ENCODE peak calls at places on chromosome 20, in seven cellular contexts. H is progenitor cell of endocrine pancreas; M is activated CD8-positive, alpha-beta memory T cell treated with anti-CD3 and anti-CD28 coated beads for 48 hours; C is stimulated activated CD4-positive, alpha-beta T cell treated with anti-CD3 and anti-CD28 coated beads, Interleukin-4, amount 100 ng/mL, for 4 hours; F is lung microvascular endothelial cell; A is left cardiac atrium; E is HS-27A. Y is an unnamed sample.
A peak's percentile ranks its signal among the peaks of the same experiment; 100 is the strongest.

GRCh38 chr20:5996765-5997164 is 46.3 kb downstream of the MCM8 start:
- DNase-seq in H (no peak), M (no peak), C (no peak), F (no peak), A (no peak), E (no peak), Y (no peak)

GRCh38 chr20:15992564-15992963 is 580.7 kb downstream of the KIF16B start:
- DNase-seq in H (no peak), M (no peak), C (no peak), F (no peak), A (no peak), E (peak; percentile 17), Y (no peak)

GRCh38 chr20:49750611-49751396 is 37.1 kb upstream of the B4GALT5 start:
- DNase-seq in H (no peak), M (no peak), C (no peak), F (no peak), A (no peak), E (no peak), Y (no peak)

GRCh38 chr20:57650756-57651483 is 30.7 kb upstream of the ZBP1 start:
- DNase-seq in H (no peak), M (no peak), C (no peak), F (no peak), A (no peak), E (no peak), Y (no peak)

GRCh38 chr20:62728028-62728780 is 19.6 kb downstream of the NTSR1 start:
- DNase-seq in H (no peak), M (no peak), C (no peak), F (no peak), A (peak; percentile 17), E (no peak), Y (no peak)

GRCh38 chr20:58593880-58594473 is 57.1 kb upstream of the STX16 start:
- DNase-seq in H (no peak), M (no peak), C (no peak), F (no peak), A (no peak), E (no peak), Y (no peak)

GRCh38 chr20:23298155-23298554 is 52.4 kb upstream of the NXT1 start:
- DNase-seq in H (no peak), M (no peak), C (no peak), F (no peak), A (no peak), E (no peak), Y (no peak)

GRCh38 chr20:51022803-51023616 is at the start of gene KCNG1:
- DNase-seq in H (peak; percentile 75), M (peak; percentile 39), C (peak; percentile 53), F (peak; percentile 81), A (peak; percentile 79), E (peak; percentile 51), Y (peak; percentile 90)

GRCh38 chr20:42027746-42028268 is 409.6 kb upstream of the CHD6 start:
- DNase-seq in H (no peak), M (no peak), C (no peak), F (no peak), A (no peak), E (no peak), Y (no peak)

GRCh38 chr20:48800227-48800626 is 27.6 kb downstream of the PREX1 start:
- DNase-seq in H (no peak), M (no peak), C (no peak), F (no peak), A (no peak), E (no peak), Y (no peak)

GRCh38 chr20:25686081-25687077 is 10.3 kb downstream of the ZNF337 start:
- DNase-seq in H (no peak), M (no peak), C (no peak), F (no peak), A (no peak), E (no peak), Y (no peak)

GRCh38 chr20:44945261-44945660 is 14.9 kb downstream of the TOMM34 start:
- DNase-seq in H (no peak), M (no peak), C (no peak), F (no peak), A (no peak), E (no peak), Y (no peak)

GRCh38 chr20:49505518-49505917 is 23.1 kb upstream of the KCNB1 start:
- DNase-seq in H (no peak), M (no peak), C (no peak), F (peak; percentile 12), A (peak; percentile 59), E (no peak), Y (peak; percentile 43)

GRCh38 chr20:63567382-63568169 is 6.5 kb downstream of the HELZ2 start:
- DNase-seq in H (no peak), M (peak; percentile 44), C (peak; percentile 24), F (no peak), A (peak; percentile 65), E (no peak), Y (no peak)

GRCh38 chr20:20835897-20836296 is 123.5 kb upstream of the RALGAPA2 start:
- DNase-seq in H (no peak), M (no peak), C (no peak), F (no peak), A (no peak), E (no peak), Y (no peak)

GRCh38 chr20:46663531-46663930 is 12.3 kb upstream of the SLC13A3 start:
- DNase-seq in H (no peak), M (no peak), C (no peak), F (no peak), A (no peak), E (no peak), Y (no peak)

GRCh38 chr20:34927736-34928135 is 27.9 kb downstream of the GSS start:
- DNase-seq in H (no peak), M (no peak), C (no peak), F (no peak), A (no peak), E (no peak), Y (no peak)

GRCh38 chr20:11451793-11452291 is 465.9 kb upstream of the BTBD3 start:
- DNase-seq in H (no peak), M (no peak), C (no peak), F (no peak), A (no peak), E (no peak), Y (no peak)

GRCh38 chr20:33232486-33233072 is 3.2 kb upstream of the BPIFA1 start:
- DNase-seq in H (no peak), M (no peak), C (no peak), F (no peak), A (no peak), E (no peak), Y (no peak)

GRCh38 chr20:64216036-64216435 is 39.5 kb upstream of the PCMTD2 start:
- DNase-seq in H (no peak), M (no peak), C (no peak), F (no peak), A (peak; percentile 55), E (no peak), Y (no peak)

GRCh38 chr20:38751360-38751976 is 3.2 kb downstream of the ACTR5 start:
- DNase-seq in H (no peak), M (no peak), C (no peak), F (peak; percentile 75), A (no peak), E (no peak), Y (peak; percentile 56)

GRCh38 chr20:4073852-4074741 is 58.7 kb upstream of the RNF24 start:
- DNase-seq in H (no peak), M (no peak), C (no peak), F (no peak), A (no peak), E (no peak), Y (no peak)

GRCh38 chr20:50992733-50993457 is 30.0 kb downstream of the KCNG1 start:
- DNase-seq in H (no peak), M (peak; percentile 35), C (no peak), F (peak; percentile 66), A (no peak), E (no peak), Y (peak; percentile 91)

GRCh38 chr20:64106981-64107735 is at the start of gene NPBWR2:
- DNase-seq in H (no peak), M (no peak), C (no peak), F (no peak), A (peak; percentile 22), E (no peak), Y (peak; percentile 56)

GRCh38 chr20:40319741-40320499 is 369.1 kb downstream of the MAFB start:
- DNase-seq in H (no peak), M (no peak), C (no peak), F (no peak), A (no peak), E (no peak), Y (no peak)

GRCh38 chr20:31712564-31713311 is 9.9 kb downstream of the BCL2L1 start:
- DNase-seq in H (peak; percentile 41), M (no peak), C (no peak), F (peak; percentile 73), A (peak; percentile 89), E (peak; percentile 90), Y (peak; percentile 98)

GRCh38 chr20:34781250-34781649 is 44.2 kb downstream of the NCOA6 start:
- DNase-seq in H (no peak), M (no peak), C (no peak), F (no peak), A (no peak), E (no peak), Y (no peak)

GRCh38 chr20:35111141-35111888 is 18.7 kb upstream of the TRPC4AP start:
- DNase-seq in H (no peak), M (no peak), C (no peak), F (no peak), A (no peak), E (no peak), Y (no peak)

GRCh38 chr20:25009218-25010145 is 16.9 kb upstream of the APMAP start:
- DNase-seq in H (no peak), M (no peak), C (no peak), F (no peak), A (no peak), E (no peak), Y (peak; percentile 23)

GRCh38 chr20:56634735-56635422 is 5.8 kb downstream of the TFAP2C start:
- DNase-seq in H (no peak), M (no peak), C (no peak), F (no peak), A (no peak), E (no peak), Y (no peak)

GRCh38 chr20:50054626-50055511 is 58.1 kb downstream of the UBE2V1 start:
- DNase-seq in H (peak; percentile 17), M (no peak), C (no peak), F (no peak), A (peak; percentile 59), E (no peak), Y (no peak)

GRCh38 chr20:49320460-49320859 is 42.6 kb upstream of the ZNFX1 start:
- DNase-seq in H (no peak), M (no peak), C (no peak), F (peak; percentile 15), A (no peak), E (no peak), Y (peak; percentile 87)

GRCh38 chr20:1905693-1906092 is 10.5 kb downstream of the SIRPA start:
- DNase-seq in H (no peak), M (no peak), C (no peak), F (no peak), A (no peak), E (no peak), Y (no peak)

GRCh38 chr20:14523090-14523489 is 185.7 kb upstream of the FLRT3 start:
- DNase-seq in H (no peak), M (no peak), C (no peak), F (no peak), A (no peak), E (no peak), Y (peak; percentile 5)

GRCh38 chr20:18715564-18715963 is 98.0 kb upstream of the SCP2D1 start:
- DNase-seq in H (no peak), M (no peak), C (no peak), F (no peak), A (no peak), E (no peak), Y (no peak)

GRCh38 chr20:63941282-63942060 is 14.7 kb downstream of the UCKL1 start:
- DNase-seq in H (no peak), M (peak; percentile 59), C (peak; percentile 46), F (no peak), A (peak; percentile 82), E (no peak), Y (peak; percentile 69)

GRCh38 chr20:54067606-54068174 is 2.7 kb downstream of the BCAS1 start:
- DNase-seq in H (peak; percentile 60), M (no peak), C (no peak), F (no peak), A (no peak), E (no peak), Y (peak; percentile 97)

Y was measured in Caco-2.